ENCODE peak calls at places on chromosomes 3 and 15, in four cellular contexts. J is K562, G is GM12878, U is HepG2. X is an unnamed sample.

GRCh38 chr3:107206141-107206540 is 171.1 kb upstream of the CCDC54 start:
- DNase-seq in J (peak), G (no peak), U (peak), X (peak)

GRCh38 chr15:90044191-90044590 is 43.1 kb downstream of the ZNF710 start:
- DNase-seq in J (no peak), G (no peak), U (no peak), X (no peak)

GRCh38 chr3:46442591-46443530 is 21.8 kb downstream of the LTF start:
- DNase-seq in J (no peak), G (no peak), U (peak), X (peak)

GRCh38 chr3:78659386-78659987 is 1108.3 kb downstream of the ROBO1 start:
- DNase-seq in J (peak), G (no peak), U (peak), X (no peak)

GRCh38 chr15:65832549-65833364 is 36.5 kb upstream of the RAB11A start:
- DNase-seq in J (peak), G (no peak), U (peak), X (peak)

GRCh38 chr15:49435201-49435600 is 12.2 kb downstream of the FGF7 start:
- DNase-seq in J (no peak), G (no peak), U (no peak), X (no peak)

GRCh38 chr3:73007992-73008712 is 11.5 kb downstream of the PPP4R2 start:
- DNase-seq in J (no peak), G (no peak), U (no peak), X (no peak)

GRCh38 chr3:94972066-94972465 is 909.2 kb downstream of the NSUN3 start:
- DNase-seq in J (no peak), G (no peak), U (no peak), X (no peak)

GRCh38 chr3:36954452-36955134 is 9.7 kb upstream of the TRANK1 start:
- DNase-seq in J (peak), G (no peak), U (no peak), X (no peak)

GRCh38 chr15:88704791-88705768 is 66.3 kb downstream of the ISG20 start:
- DNase-seq in J (no peak), G (no peak), U (no peak), X (no peak)

GRCh38 chr3:158272071-158272470 is 162.2 kb downstream of the RSRC1 start:
- DNase-seq in J (no peak), G (no peak), U (no peak), X (no peak)

GRCh38 chr3:43503067-43503728 is 118.6 kb downstream of the ANO10 start:
- DNase-seq in J (no peak), G (no peak), U (peak), X (no peak)

GRCh38 chr3:45794177-45794560 is 2.2 kb downstream of the SLC6A20 start:
- DNase-seq in J (no peak), G (no peak), U (no peak), X (no peak)

GRCh38 chr15:68581725-68582124 is 2.9 kb downstream of the CORO2B start:
- DNase-seq in J (no peak), G (no peak), U (no peak), X (no peak)

GRCh38 chr3:3729261-3729660 is 70.0 kb upstream of the LRRN1 start:
- DNase-seq in J (no peak), G (no peak), U (no peak), X (no peak)

GRCh38 chr3:185796431-185797107 is 28.3 kb downstream of the IGF2BP2 start:
- DNase-seq in J (peak), G (no peak), U (peak), X (peak)

GRCh38 chr3:29333520-29333919 is 52.6 kb downstream of the RBMS3 start:
- DNase-seq in J (no peak), G (no peak), U (no peak), X (no peak)

GRCh38 chr3:44974406-44974805 is 1.6 kb downstream of the ZDHHC3 start:
- DNase-seq in J (no peak), G (no peak), U (no peak), X (no peak)

GRCh38 chr3:30692498-30693130 is 86.2 kb downstream of the TGFBR2 start:
- DNase-seq in J (no peak), G (no peak), U (peak), X (no peak)

GRCh38 chr15:41985236-41986160 is 13.1 kb upstream of the EHD4 start:
- DNase-seq in J (no peak), G (no peak), U (no peak), X (no peak)

GRCh38 chr3:124599779-124600693 is 130.2 kb upstream of the UMPS start:
- DNase-seq in J (no peak), G (no peak), U (peak), X (peak)

GRCh38 chr3:129605593-129606521 is 619 bp downstream of the PLXND1 start:
- DNase-seq in J (no peak), G (no peak), U (no peak), X (peak)

GRCh38 chr3:69283496-69283895 is 102.4 kb downstream of the FRMD4B start:
- DNase-seq in J (no peak), G (no peak), U (no peak), X (no peak)

GRCh38 chr3:69276884-69277283 is 109.0 kb downstream of the FRMD4B start:
- DNase-seq in J (no peak), G (no peak), U (no peak), X (no peak)

GRCh38 chr3:69283913-69284312 is 102.0 kb downstream of the FRMD4B start:
- DNase-seq in J (no peak), G (no peak), U (no peak), X (no peak)

GRCh38 chr3:69282191-69282590 is 103.7 kb downstream of the FRMD4B start:
- DNase-seq in J (no peak), G (no peak), U (no peak), X (no peak)
- TF ChIP-seq ESRRA in J (no peak), G (no peak), U (no peak), X (no peak)

GRCh38 chr3:50236484-50237132 is 604 bp downstream of the GNAI2 start:
- DNase-seq in J (no peak), G (no peak), U (no peak), X (no peak)

GRCh38 chr3:50239649-50240048 is 3.6 kb downstream of the GNAI2 start:
- DNase-seq in J (no peak), G (no peak), U (no peak), X (no peak)

GRCh38 chr3:50237133-50237651 is 1.2 kb downstream of the GNAI2 start:
- DNase-seq in J (peak), G (no peak), U (no peak), X (no peak)

GRCh38 chr3:50238549-50239026 is 2.6 kb downstream of the GNAI2 start:
- DNase-seq in J (no peak), G (no peak), U (peak), X (peak)

GRCh38 chr3:50237754-50238548 is 1.9 kb downstream of the GNAI2 start:
- DNase-seq in J (peak), G (peak), U (no peak), X (no peak)
- TF ChIP-seq BHLHE40 in J (no peak), G (peak), U (no peak), X (no peak)

DNA sequence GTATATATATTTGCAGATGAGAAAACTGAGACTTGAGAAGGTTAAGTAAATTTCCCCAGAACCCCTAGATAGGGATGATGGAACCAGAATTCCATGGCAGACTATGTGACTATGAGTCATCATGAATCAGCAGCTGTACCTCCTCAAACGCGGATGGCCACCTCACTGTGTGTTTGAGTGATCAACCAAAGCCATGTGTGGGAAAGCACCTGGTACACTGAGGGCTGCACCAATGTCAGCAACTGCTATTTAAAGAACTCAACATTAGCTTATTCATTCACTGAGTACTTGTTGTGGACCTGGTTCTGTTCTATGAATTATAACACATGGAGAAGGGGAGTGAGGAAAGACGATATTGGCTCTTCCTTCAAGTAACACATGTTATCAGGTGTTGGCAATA is 377.0 kb downstream of the GAP43 start:
- DNase-seq in J (peak), G (peak), U (peak), X (peak)
- TF ChIP-seq CEBPB in J (no peak), G (no peak), U (no peak), X (no peak)

GRCh38 chr3:101095703-101096102 is 102.5 kb upstream of the ABI3BP start:
- DNase-seq in J (no peak), G (no peak), U (no peak), X (no peak)

GRCh38 chr3:101085752-101086151 is 92.5 kb upstream of the ABI3BP start:
- DNase-seq in J (no peak), G (no peak), U (no peak), X (no peak)

GRCh38 chr3:101091489-101091888 is 98.3 kb upstream of the ABI3BP start:
- DNase-seq in J (peak), G (no peak), U (peak), X (no peak)
- TF ChIP-seq ESRRA in J (no peak), G (no peak), U (no peak), X (no peak)

GRCh38 chr3:32421991-32422859 is 30.6 kb downstream of the CMTM7 start:
- DNase-seq in J (no peak), G (no peak), U (no peak), X (peak)
- TF ChIP-seq BHLHE40 in J (no peak), G (no peak), U (no peak), X (no peak)

GRCh38 chr3:197791120-197792018 is at the start of gene LRCH3:
- DNase-seq in J (peak), G (no peak), U (peak), X (peak)

GRCh38 chr3:197794115-197794514 is 3.1 kb downstream of the LRCH3 start:
- DNase-seq in J (no peak), G (no peak), U (no peak), X (no peak)

GRCh38 chr3:197793246-197793645 is 2.2 kb downstream of the LRCH3 start:
- DNase-seq in J (no peak), G (peak), U (no peak), X (no peak)

GRCh38 chr3:197790033-197790432 is 1.0 kb upstream of the LRCH3 start:
- DNase-seq in J (no peak), G (no peak), U (no peak), X (no peak)

GRCh38 chr3:197792019-197792647 is 1.1 kb downstream of the LRCH3 start:
- DNase-seq in J (no peak), G (no peak), U (no peak), X (no peak)
- TF ChIP-seq CEBPB in J (no peak), G (no peak), U (no peak), X (no peak)

GRCh38 chr3:154018100-154018696 is 103.0 kb upstream of the ARHGEF26 start:
- DNase-seq in J (peak), G (peak), U (peak), X (peak)
- TF ChIP-seq ESRRA in J (no peak), G (no peak), U (no peak), X (no peak)

GRCh38 chr3:16885948-16886683 is 1.4 kb downstream of the PLCL2 start:
- DNase-seq in J (no peak), G (no peak), U (no peak), X (no peak)

GRCh38 chr3:16883726-16884083 is 1.1 kb upstream of the PLCL2 start:
- DNase-seq in J (no peak), G (no peak), U (no peak), X (no peak)

GRCh38 chr3:16884084-16884747 is 539 bp upstream of the PLCL2 start:
- DNase-seq in J (peak), G (no peak), U (no peak), X (peak)

GRCh38 chr3:16885588-16885903 is 791 bp downstream of the PLCL2 start:
- DNase-seq in J (no peak), G (no peak), U (no peak), X (no peak)

DNA sequence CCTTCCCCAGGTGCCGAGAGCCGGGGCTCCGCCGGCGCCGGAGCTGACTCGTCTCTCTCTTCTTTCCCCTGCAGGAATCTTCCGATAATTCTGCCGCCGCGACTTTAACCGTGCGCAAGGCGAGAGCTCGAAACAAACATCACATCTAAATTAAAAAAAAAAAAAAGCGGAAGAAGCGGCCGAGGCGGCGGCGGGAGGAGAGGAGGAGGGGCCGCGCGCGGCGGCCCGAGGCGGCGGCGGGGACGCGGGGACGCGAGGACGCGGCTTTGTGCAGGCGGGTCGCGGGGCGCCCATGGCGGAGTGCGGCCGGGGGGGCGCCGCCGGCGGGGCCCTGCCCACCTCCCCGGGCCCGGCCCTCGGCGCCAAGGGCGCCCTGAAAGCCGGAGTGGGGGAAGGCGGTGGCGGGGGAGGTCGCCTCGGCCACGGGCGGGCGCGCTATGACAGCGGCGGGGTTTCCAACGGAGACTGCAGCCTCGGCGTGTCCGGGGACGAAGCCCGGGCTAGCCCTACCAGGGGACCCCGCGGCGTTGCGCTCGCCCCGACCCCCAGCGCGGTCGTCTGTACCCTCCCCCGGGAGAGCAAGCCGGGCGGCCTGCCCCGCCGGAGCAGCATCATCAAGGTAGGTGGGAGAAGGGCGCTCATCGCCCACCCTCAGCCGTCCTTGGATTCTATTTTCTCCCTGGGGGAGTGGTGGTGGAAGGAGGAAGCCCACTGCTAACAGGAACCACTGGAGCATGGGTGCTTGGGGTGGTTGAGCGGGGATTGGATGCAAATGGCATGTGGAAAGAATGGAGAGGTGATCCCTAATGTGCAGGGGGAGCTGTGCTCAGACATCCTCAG is at the start of gene PLCL2:
- DNase-seq in J (peak), G (no peak), U (no peak), X (peak)
- TF ChIP-seq BHLHE40 in J (no peak), G (no peak), U (no peak), X (no peak)

X was measured in A549.